ENCODE peak calls at places on chromosomes 7 and 10, in six cellular contexts. M, A, Y, Q, T and P are unnamed samples.

GRCh38 chr10:84768132-84768531 is 439.7 kb downstream of the CCSER2 start:
- ATAC-seq in A (no peak), Y (no peak), Q (no peak), M (no peak), T (no peak), P (no peak)

GRCh38 chr7:130276796-130277762 is 10.4 kb downstream of the CPA2 start:
- ATAC-seq in T (no peak), Y (no peak), M (no peak), Q (no peak), A (no peak), P (no peak)

GRCh38 chr7:129634361-129635034 is 23.0 kb downstream of the NRF1 start:
- ATAC-seq in Q (no peak), Y (no peak), M (no peak), A (no peak), T (no peak), P (no peak)

GRCh38 chr7:117043051-117043546 is 89.8 kb downstream of the ST7 start:
- ATAC-seq in M (peak), T (no peak), Q (no peak), A (no peak), Y (no peak), P (no peak)

GRCh38 chr7:157718303-157719007 is 381.7 kb downstream of the DNAJB6 start:
- ATAC-seq in Y (no peak), T (no peak), Q (no peak), M (no peak), A (no peak), P (no peak)

GRCh38 chr10:71548494-71548846 is 151.8 kb downstream of the CDH23 start:
- ATAC-seq in Q (peak), Y (peak), T (peak), A (no peak), M (peak), P (no peak)

GRCh38 chr7:75915416-75916156 is 631 bp downstream of the POR start:
- ATAC-seq in A (no peak), Y (peak), T (peak), M (peak), Q (no peak), P (no peak)

GRCh38 chr10:54843932-54844331 is 42.9 kb upstream of the PCDH15 start:
- ATAC-seq in A (no peak), T (no peak), M (peak), Q (no peak), Y (no peak), P (no peak)

GRCh38 chr10:98309366-98310355 is 41.7 kb upstream of the LOXL4 start:
- ATAC-seq in Q (peak), T (peak), M (peak), Y (peak), A (peak), P (peak)

GRCh38 chr10:102460836-102461186 is 9.5 kb upstream of the C10orf95 start:
- ATAC-seq in A (no peak), Q (peak), T (peak), M (peak), Y (no peak), P (peak)

GRCh38 chr10:77771450-77771849 is 133.8 kb upstream of the KCNMA1 start:
- ATAC-seq in M (no peak), A (no peak), Y (no peak), T (no peak), Q (no peak), P (no peak)

GRCh38 chr7:79854621-79855020 is 280.0 kb upstream of the GNAI1 start:
- ATAC-seq in T (no peak), Y (no peak), Q (no peak), A (no peak), M (no peak), P (no peak)

GRCh38 chr10:970311-971149 is 17.7 kb upstream of the GTPBP4 start:
- ATAC-seq in M (no peak), Y (peak), A (peak), T (no peak), Q (no peak), P (peak)

GRCh38 chr10:88091490-88092061 is 228.2 kb downstream of the PTEN start:
- ATAC-seq in A (no peak), M (peak), T (no peak), Q (no peak), Y (peak), P (no peak)

GRCh38 chr7:5630670-5631069 is 150.8 kb downstream of the RNF216 start:
- ATAC-seq in A (no peak), M (no peak), T (no peak), Q (no peak), Y (no peak), P (no peak)

GRCh38 chr10:29189272-29189671 is 99.6 kb upstream of the LYZL1 start:
- ATAC-seq in T (no peak), M (no peak), Y (no peak), Q (no peak), A (no peak), P (no peak)

GRCh38 chr10:130110236-130111114 is at the start of gene C10orf143:
- ATAC-seq in M (peak), Y (peak), T (peak), A (peak), Q (peak), P (peak)

GRCh38 chr7:47574473-47575328 is 7.2 kb downstream of the TNS3 start:
- ATAC-seq in A (no peak), Y (peak), T (no peak), M (no peak), Q (no peak), P (no peak)

GRCh38 chr10:119090968-119091367 is 10.4 kb upstream of the EIF3A start:
- ATAC-seq in A (no peak), M (no peak), Y (peak), T (no peak), Q (peak), P (no peak)

GRCh38 chr7:104252409-104253134 is 44.8 kb upstream of the ORC5 start:
- ATAC-seq in T (peak), Y (peak), M (no peak), A (no peak), Q (peak), P (no peak)

GRCh38 chr7:24477807-24478655 is 95.2 kb upstream of the PALS2 start:
- ATAC-seq in A (peak), M (peak), T (peak), Y (peak), Q (peak), P (peak)

GRCh38 chr10:34743804-34744203 is 71.3 kb downstream of the PARD3 start:
- ATAC-seq in Q (no peak), M (peak), A (no peak), Y (no peak), T (no peak), P (peak)

GRCh38 chr7:113775804-113776203 is 143.0 kb downstream of the PPP1R3A start:
- ATAC-seq in A (no peak), Y (no peak), T (no peak), M (no peak), Q (no peak), P (no peak)

GRCh38 chr7:155291045-155291530 is 6.6 kb upstream of the INSIG1 start:
- ATAC-seq in Q (peak), A (peak), M (no peak), T (no peak), Y (peak), P (peak)

GRCh38 chr10:50210876-50211275 is 40.4 kb downstream of the ASAH2 start:
- ATAC-seq in T (no peak), Q (no peak), Y (no peak), A (no peak), M (no peak), P (no peak)

GRCh38 chr10:45453639-45454250 is 79.7 kb downstream of the ALOX5 start:
- ATAC-seq in M (no peak), Q (peak), Y (peak), T (peak), A (no peak), P (no peak)

GRCh38 chr7:131581241-131582157 is 25.1 kb upstream of the PODXL start:
- ATAC-seq in T (peak), Y (peak), Q (no peak), A (no peak), M (peak), P (peak)

GRCh38 chr10:94315975-94316464 is 46.7 kb downstream of the NOC3L start:
- ATAC-seq in Q (no peak), M (peak), Y (no peak), A (no peak), T (no peak), P (peak)

GRCh38 chr10:70458329-70459060 is 17.0 kb upstream of the NODAL start:
- ATAC-seq in Y (peak), Q (peak), M (peak), A (peak), T (peak), P (peak)

GRCh38 chr7:102891693-102892261 is 21.0 kb upstream of the LRRC17 start:
- ATAC-seq in T (no peak), Y (no peak), Q (peak), A (peak), M (peak), P (peak)

GRCh38 chr7:107931740-107932515 is 40.9 kb downstream of the DLD start:
- ATAC-seq in A (no peak), Y (no peak), T (peak), Q (no peak), M (peak), P (no peak)

GRCh38 chr7:1040790-1041189 is 3.6 kb upstream of the GPR146 start:
- ATAC-seq in Q (no peak), M (no peak), T (peak), A (no peak), Y (no peak), P (no peak)

GRCh38 chr7:81845628-81846259 is 75.9 kb upstream of the HGF start:
- ATAC-seq in A (no peak), T (no peak), M (no peak), Y (peak), Q (no peak), P (no peak)

GRCh38 chr10:127347202-127347959 is 151.0 kb upstream of the INSYN2A start:
- ATAC-seq in Q (no peak), Y (no peak), T (peak), M (no peak), A (no peak), P (no peak)
- TF ChIP-seq CTCF in Q (no peak), Y (no peak), T (no peak), M (no peak), A (no peak), P (no peak)

GRCh38 chr10:61750943-61751471 is 88.3 kb downstream of the CABCOCO1 start:
- ATAC-seq in M (peak), Y (peak), Q (peak), A (peak), T (peak), P (peak)

GRCh38 chr10:61754553-61755540 is 92.1 kb downstream of the CABCOCO1 start:
- ATAC-seq in T (no peak), Y (no peak), A (no peak), Q (peak), M (no peak), P (no peak)

GRCh38 chr10:61752111-61753011 is 89.6 kb downstream of the CABCOCO1 start:
- ATAC-seq in Q (no peak), T (no peak), M (no peak), Y (no peak), A (no peak), P (peak)

GRCh38 chr10:61751599-61751998 is 88.9 kb downstream of the CABCOCO1 start:
- ATAC-seq in A (no peak), M (no peak), T (no peak), Q (no peak), Y (no peak), P (no peak)

DNA sequence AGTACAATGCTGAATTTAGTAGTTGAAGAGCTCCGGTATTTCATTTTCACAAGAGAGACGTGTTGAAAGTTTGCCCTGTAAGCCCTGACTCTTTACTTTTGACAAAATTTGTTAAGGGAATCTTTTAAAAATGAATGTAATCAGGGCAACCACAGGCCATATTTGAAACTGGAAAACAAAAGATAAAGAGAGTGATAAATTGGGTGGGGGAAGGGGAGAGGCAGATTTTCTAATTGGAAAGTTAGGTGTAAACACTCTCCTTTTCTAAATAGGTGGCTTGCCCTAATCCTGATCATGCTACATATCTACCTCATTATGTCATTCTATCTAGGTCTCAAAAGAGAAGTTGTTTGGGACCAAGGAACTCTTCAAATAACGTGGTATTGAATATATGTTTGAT is 90.7 kb downstream of the CABCOCO1 start:
- ATAC-seq in A (no peak), M (no peak), T (no peak), Y (no peak), Q (no peak), P (no peak)
- H3K4me3 ChIP-seq in A (no peak), M (no peak), T (no peak), Y (no peak), Q (no peak), P (no peak)

DNA sequence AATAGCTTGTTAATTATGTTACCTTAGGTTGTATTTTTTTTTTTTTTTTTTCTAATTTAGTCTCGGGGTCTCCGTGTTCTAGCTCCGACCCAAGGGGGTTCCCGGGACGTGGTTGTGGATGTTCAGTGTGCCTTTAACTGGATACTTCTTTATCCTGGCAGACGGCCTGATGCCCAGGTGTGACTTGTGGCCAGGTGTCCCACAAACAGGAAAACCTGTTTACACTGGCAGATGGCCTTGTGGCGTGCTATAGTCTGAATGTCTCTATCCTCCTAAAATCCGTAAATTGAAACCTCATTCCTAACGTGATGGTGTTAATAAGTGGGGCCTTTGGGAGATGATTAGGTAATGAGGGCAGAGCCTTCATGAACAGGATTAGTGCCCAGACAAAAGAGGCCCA is 546.4 kb upstream of the C7orf33 start:
- ATAC-seq in A (no peak), M (no peak), Y (no peak), T (no peak), Q (no peak), P (no peak)
- TF ChIP-seq CTCF in A (no peak), M (no peak), Y (no peak), T (no peak), Q (no peak), P (no peak)

GRCh38 chr10:74969093-74969492 is 142.4 kb upstream of the SAMD8 start:
- ATAC-seq in T (peak), Y (no peak), Q (no peak), A (no peak), M (no peak), P (no peak)
- H3K4me3 ChIP-seq in T (no peak), Y (no peak), Q (no peak), A (no peak), M (no peak), P (no peak)

GRCh38 chr7:106367018-106367420 is 82.2 kb upstream of the NAMPT start:
- ATAC-seq in Y (peak), T (peak), Q (no peak), M (peak), A (no peak), P (no peak)
- TF ChIP-seq CTCF in Y (peak), T (peak), Q (peak), M (peak), A (no peak), P (no peak)

GRCh38 chr10:5896208-5896607 is 6.2 kb downstream of the FBH1 start:
- ATAC-seq in Y (no peak), A (no peak), M (no peak), T (peak), Q (no peak), P (no peak)

GRCh38 chr10:5894458-5894857 is 4.4 kb downstream of the FBH1 start:
- ATAC-seq in M (no peak), A (no peak), T (no peak), Q (no peak), Y (no peak), P (no peak)

GRCh38 chr10:5895804-5896203 is 5.8 kb downstream of the FBH1 start:
- ATAC-seq in M (no peak), Q (no peak), T (no peak), A (no peak), Y (no peak), P (no peak)

GRCh38 chr10:5894873-5895272 is 4.8 kb downstream of the FBH1 start:
- ATAC-seq in Q (no peak), A (no peak), T (no peak), M (peak), Y (no peak), P (no peak)

DNA sequence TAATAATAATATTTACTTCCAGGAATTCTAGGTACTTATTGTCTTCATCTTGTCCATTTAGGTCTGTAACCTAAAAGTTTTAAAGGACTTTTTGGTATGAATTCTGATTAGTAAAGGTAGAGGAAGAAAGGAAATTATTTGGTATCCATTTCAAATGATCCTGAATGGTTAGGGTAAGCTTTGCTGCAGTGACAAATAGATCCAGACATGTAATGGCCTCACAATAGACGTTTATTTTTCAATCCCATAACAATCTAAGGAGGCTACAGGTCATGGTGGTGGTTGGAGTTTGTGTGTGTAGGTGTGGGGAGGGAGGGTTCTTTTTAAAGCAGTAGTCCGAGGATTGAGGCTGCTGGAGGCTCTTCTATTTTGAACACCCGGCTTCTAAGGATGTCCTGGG is 5.3 kb downstream of the FBH1 start:
- ATAC-seq in A (no peak), Y (no peak), T (no peak), Q (no peak), M (no peak), P (no peak)
- H3K4me3 ChIP-seq in A (no peak), Y (no peak), T (no peak), Q (no peak), M (no peak), P (no peak)